ENCODE peak calls at places on chromosome 1, in four cellular contexts. B, M, P and V are unnamed samples.
A peak's percentile ranks its signal among the peaks of the same experiment; 100 is the strongest.

GRCh38 chr1:220483700-220484099 is 44.2 kb upstream of the MARK1 start:
- DNase-seq in P (no peak), M (no peak), B (peak; percentile 15), V (no peak)

GRCh38 chr1:177585492-177586220 is 384.2 kb downstream of the SEC16B start:
- DNase-seq in M (no peak), P (no peak), B (no peak), V (no peak)

GRCh38 chr1:200099040-200099439 is 71.5 kb downstream of the NR5A2 start:
- DNase-seq in B (no peak), P (no peak), M (no peak), V (no peak)

GRCh38 chr1:206663832-206664652 is 20.7 kb upstream of the MAPKAPK2 start:
- DNase-seq in M (peak; percentile 31), P (no peak), B (peak; percentile 73), V (peak; percentile 47)

GRCh38 chr1:39128959-39129358 is 75.5 kb upstream of the MACF1 start:
- DNase-seq in M (no peak), P (no peak), B (no peak), V (no peak)

GRCh38 chr1:165481820-165482532 is 37.0 kb upstream of the RXRG start:
- DNase-seq in P (peak; percentile 82), B (no peak), M (no peak), V (no peak)

GRCh38 chr1:233597489-233597901 is 16.4 kb upstream of the KCNK1 start:
- DNase-seq in M (peak; percentile 3), P (no peak), B (no peak), V (no peak)

GRCh38 chr1:94757931-94758330 is 62.2 kb upstream of the SLC44A3 start:
- DNase-seq in M (no peak), B (no peak), P (no peak), V (no peak)

GRCh38 chr1:236904874-236905741 is 99.1 kb downstream of the MT1HL1 start:
- DNase-seq in B (no peak), P (peak; percentile 85), M (peak; percentile 72), V (no peak)

GRCh38 chr1:91891969-91892368 is 6.0 kb upstream of the TGFBR3 start:
- DNase-seq in B (no peak), M (no peak), P (no peak), V (no peak)

GRCh38 chr1:115782571-115783281 is 14.2 kb upstream of the CASQ2 start:
- DNase-seq in P (peak; percentile 92), B (no peak), M (peak; percentile 54), V (no peak)

GRCh38 chr1:200224315-200224714 is 185.5 kb downstream of the ZNF281 start:
- DNase-seq in M (no peak), P (peak; percentile 65), B (no peak), V (no peak)

GRCh38 chr1:106232128-106232527 is 824.3 kb upstream of the PRMT6 start:
- DNase-seq in M (no peak), P (no peak), B (no peak), V (no peak)

GRCh38 chr1:167950569-167950968 is 13.7 kb upstream of the MPC2 start:
- DNase-seq in M (peak; percentile 12), B (no peak), P (no peak), V (no peak)

GRCh38 chr1:246971322-246971721 is 36.5 kb downstream of the ZNF695 start:
- DNase-seq in P (peak; percentile 1), M (no peak), B (peak; percentile 18), V (no peak)

GRCh38 chr1:190453550-190453949 is 24.1 kb downstream of the BRINP3 start:
- DNase-seq in B (peak; percentile 2), M (no peak), P (no peak), V (no peak)

GRCh38 chr1:9150582-9151290 is 21.8 kb upstream of the GPR157 start:
- DNase-seq in P (no peak), M (no peak), B (no peak), V (no peak)

GRCh38 chr1:19772053-19772452 is 27.7 kb downstream of the TMCO4 start:
- DNase-seq in M (no peak), P (no peak), B (peak; percentile 61), V (no peak)

GRCh38 chr1:99176753-99177152 is 87.5 kb upstream of the PLPPR4 start:
- DNase-seq in P (no peak), M (no peak), B (peak; percentile 40), V (no peak)

GRCh38 chr1:11977625-11978024 is 2.6 kb upstream of the MFN2 start:
- DNase-seq in P (peak; percentile 84), B (no peak), M (no peak), V (no peak)

GRCh38 chr1:222090103-222090502 is 348.2 kb upstream of the DUSP10 start:
- DNase-seq in P (peak; percentile 48), B (no peak), M (peak; percentile 50), V (no peak)

GRCh38 chr1:206891412-206891811 is 5.8 kb upstream of the IL24 start:
- DNase-seq in B (no peak), M (no peak), P (no peak), V (no peak)

GRCh38 chr1:113859478-113860175 is 11.9 kb downstream of the PTPN22 start:
- DNase-seq in M (peak; percentile 87), B (no peak), P (no peak), V (no peak)

GRCh38 chr1:5667513-5668325 is 324.5 kb downstream of the NPHP4 start:
- DNase-seq in M (no peak), P (no peak), B (no peak), V (no peak)

GRCh38 chr1:205496661-205497060 is 7.8 kb upstream of the CDK18 start:
- DNase-seq in M (no peak), B (no peak), P (no peak), V (no peak)

GRCh38 chr1:168482106-168482505 is 61.7 kb downstream of the XCL2 start:
- DNase-seq in M (peak; percentile 15), P (no peak), B (peak; percentile 14), V (no peak)

GRCh38 chr1:24935615-24936484 is 5.8 kb upstream of the RUNX3 start:
- DNase-seq in P (no peak), B (no peak), M (no peak), V (no peak)

GRCh38 chr1:93774707-93775106 is 93.1 kb upstream of the BCAR3 start:
- DNase-seq in P (no peak), M (no peak), B (no peak), V (no peak)

GRCh38 chr1:22296701-22297591 is 154.0 kb upstream of the WNT4 start:
- DNase-seq in M (no peak), B (no peak), P (no peak), V (peak; percentile 19)

GRCh38 chr1:209927466-209927865 is 10.6 kb upstream of the SYT14 start:
- DNase-seq in M (peak; percentile 25), B (no peak), P (no peak), V (no peak)

GRCh38 chr1:18198240-18198639 is 90.6 kb downstream of the IGSF21 start:
- DNase-seq in P (no peak), B (peak; percentile 77), M (no peak), V (no peak)

GRCh38 chr1:197671140-197671539 is 104.1 kb downstream of the DENND1B start:
- DNase-seq in P (no peak), B (no peak), M (no peak), V (no peak)

GRCh38 chr1:38872401-38873026 is 634 bp downstream of the MYCBP start:
- DNase-seq in B (no peak), M (no peak), P (no peak), V (no peak)

GRCh38 chr1:55481634-55482033 is 266.5 kb upstream of the USP24 start:
- DNase-seq in P (no peak), B (no peak), M (no peak), V (no peak)

GRCh38 chr1:1437904-1438376 is 2.5 kb downstream of the VWA1 start:
- DNase-seq in M (peak; percentile 92), P (no peak), B (no peak), V (peak; percentile 83)

GRCh38 chr1:232927722-232928505 is 22.5 kb upstream of the NTPCR start:
- DNase-seq in P (no peak), B (no peak), M (no peak), V (no peak)

GRCh38 chr1:31679091-31679490 is 24.7 kb downstream of the COL16A1 start:
- DNase-seq in P (no peak), B (no peak), M (no peak), V (no peak)

GRCh38 chr1:50967416-50968020 is 2.5 kb upstream of the CDKN2C start:
- DNase-seq in B (peak; percentile 34), M (peak; percentile 39), P (peak; percentile 37), V (no peak)

GRCh38 chr1:16180291-16180824 is 24.5 kb upstream of the EPHA2 start:
- DNase-seq in B (no peak), P (peak; percentile 46), M (no peak), V (no peak)